ENCODE peak calls at places on chromosomes 6 and 20, in eight cellular contexts. D is transverse colon; T is spleen; O is ELF-1; P is H7; V is CD4-positive, alpha-beta memory T cell; N is HuH-7; G is stimulated activated CD8-positive, alpha-beta memory T cell treated with anti-CD3 and anti-CD28 coated beads, Interleukin-2, amount 100 ng/mL, for 48 hours. B is an unnamed sample.

GRCh38 chr20:14957416-14957815 is 620.0 kb upstream of the FLRT3 start:
- DNase-seq in V (no peak), D (no peak), O (peak; percentile 23), G (no peak), N (no peak), P (no peak), T (no peak), B (no peak)

GRCh38 chr6:137269803-137270202 is 50.6 kb upstream of the IFNGR1 start:
- DNase-seq in P (no peak), O (no peak), D (no peak), G (no peak), V (no peak), N (no peak), T (no peak), B (no peak)

GRCh38 chr20:12598894-12599293 is 409.9 kb upstream of the SPTLC3 start:
- DNase-seq in N (no peak), G (no peak), V (no peak), P (no peak), D (no peak), T (no peak), O (no peak), B (no peak)

GRCh38 chr6:57021086-57021720 is 25.3 kb upstream of the KIAA1586 start:
- DNase-seq in D (no peak), O (no peak), T (no peak), N (peak; percentile 28), P (peak; percentile 36), V (peak; percentile 11), G (no peak), B (peak; percentile 21)

GRCh38 chr20:62822239-62822787 is 5.5 kb downstream of the COL9A3 start:
- DNase-seq in P (peak; percentile 76), N (no peak), V (no peak), G (no peak), O (no peak), T (no peak), D (no peak), B (no peak)

GRCh38 chr6:158086054-158086705 is 81.9 kb downstream of the SERAC1 start:
- DNase-seq in D (no peak), V (no peak), G (no peak), T (no peak), N (no peak), P (no peak), O (no peak), B (peak; percentile 59)

GRCh38 chr6:13038315-13039261 is 289.7 kb downstream of the TBC1D7 start:
- DNase-seq in D (no peak), P (no peak), O (no peak), G (no peak), V (no peak), T (no peak), N (no peak), B (no peak)

GRCh38 chr6:167979436-167980090 is 17.9 kb upstream of the KIF25 start:
- DNase-seq in P (no peak), O (peak; percentile 90), D (no peak), V (no peak), N (no peak), G (no peak), T (no peak), B (no peak)

GRCh38 chr20:3250091-3250504 is 11.1 kb upstream of the SLC4A11 start:
- DNase-seq in N (peak; percentile 96), D (no peak), O (peak; percentile 70), P (peak; percentile 94), V (no peak), T (peak; percentile 51), G (no peak), B (no peak)

GRCh38 chr6:5950448-5950847 is 56.3 kb downstream of the NRN1 start:
- DNase-seq in V (no peak), O (peak; percentile 67), T (no peak), N (peak; percentile 18), P (peak; percentile 61), D (no peak), G (peak; percentile 8), B (no peak)

GRCh38 chr6:130944486-130944885 is 117.3 kb downstream of the SMLR1 start:
- DNase-seq in P (no peak), T (no peak), V (no peak), N (no peak), G (no peak), D (no peak), O (peak; percentile 25), B (no peak)

GRCh38 chr20:33411136-33411690 is 9.9 kb upstream of the CDK5RAP1 start:
- DNase-seq in T (no peak), N (no peak), O (no peak), D (no peak), V (no peak), G (no peak), P (no peak), B (no peak)

GRCh38 chr6:135796884-135797283 is 54.6 kb upstream of the PDE7B start:
- DNase-seq in T (no peak), O (no peak), D (no peak), G (no peak), V (no peak), N (no peak), P (no peak), B (no peak)

GRCh38 chr6:160042014-160042773 is 73.3 kb downstream of the IGF2R start:
- DNase-seq in V (no peak), O (no peak), D (no peak), N (no peak), G (no peak), P (no peak), T (no peak), B (no peak)

GRCh38 chr20:18020931-18021330 is 36.8 kb downstream of the OVOL2 start:
- DNase-seq in T (peak; percentile 37), O (peak; percentile 21), V (no peak), P (no peak), G (no peak), D (no peak), N (no peak), B (no peak)

GRCh38 chr6:8110725-8111124 is 8.4 kb upstream of the EEF1E1 start:
- DNase-seq in O (no peak), T (no peak), P (no peak), V (no peak), G (no peak), D (no peak), N (no peak), B (no peak)

GRCh38 chr20:12327205-12327604 is 409.5 kb downstream of the BTBD3 start:
- DNase-seq in O (no peak), D (no peak), V (no peak), P (no peak), N (no peak), T (no peak), G (no peak), B (no peak)

GRCh38 chr20:10170261-10170660 is 48.4 kb upstream of the SNAP25 start:
- DNase-seq in P (no peak), N (no peak), T (no peak), V (no peak), O (no peak), D (no peak), G (no peak), B (no peak)

GRCh38 chr6:144712541-144712940 is 427.4 kb downstream of the UTRN start:
- DNase-seq in V (no peak), P (no peak), N (no peak), T (no peak), D (no peak), G (no peak), O (no peak), B (no peak)

GRCh38 chr6:83474309-83474708 is 38.0 kb upstream of the PRSS35 start:
- DNase-seq in D (peak; percentile 11), P (no peak), V (no peak), N (no peak), O (peak; percentile 9), T (no peak), G (no peak), B (peak; percentile 6)

GRCh38 chr20:36306557-36307411 is 645 bp downstream of the DLGAP4 start:
- DNase-seq in P (peak; percentile 86), D (no peak), N (no peak), T (no peak), V (no peak), G (no peak), O (no peak), B (no peak)

GRCh38 chr6:126548301-126548700 is 208.4 kb downstream of the CENPW start:
- DNase-seq in P (no peak), G (no peak), V (no peak), T (no peak), D (no peak), N (no peak), O (no peak), B (no peak)

GRCh38 chr6:105424177-105424783 is 21.4 kb upstream of the PREP start:
- DNase-seq in V (peak; percentile 40), G (peak; percentile 51), T (no peak), O (peak; percentile 69), N (peak; percentile 46), D (peak; percentile 55), P (peak; percentile 54), B (peak; percentile 50)

GRCh38 chr20:32877507-32877906 is 18.8 kb downstream of the EFCAB8 start:
- DNase-seq in T (no peak), N (no peak), D (no peak), O (no peak), G (no peak), P (no peak), V (no peak), B (peak; percentile 18)

GRCh38 chr6:5435449-5435848 is 174.1 kb downstream of the FARS2 start:
- DNase-seq in P (no peak), N (no peak), G (no peak), T (no peak), O (no peak), D (no peak), V (no peak), B (no peak)

GRCh38 chr20:53899351-53900167 is 170.8 kb downstream of the BCAS1 start:
- DNase-seq in P (no peak), O (peak; percentile 41), G (peak; percentile 69), D (peak; percentile 68), N (no peak), V (peak; percentile 66), T (peak; percentile 86), B (no peak)

GRCh38 chr20:6863355-6863754 is 95.9 kb downstream of the BMP2 start:
- DNase-seq in D (no peak), N (no peak), V (no peak), P (no peak), G (no peak), T (no peak), O (no peak), B (no peak)

GRCh38 chr6:44256291-44257006 is 879 bp downstream of the SLC35B2 start:
- DNase-seq in O (peak; percentile 66), G (no peak), D (peak; percentile 38), P (peak; percentile 73), T (peak; percentile 79), V (no peak), N (no peak), B (no peak)

B was measured in smooth muscle cell of the brain vasculature.